ENCODE peak calls at places on chromosome 12, in four cellular contexts. One of them, this sample, is unnamed.
A peak's percentile ranks its signal among the peaks of the same experiment; 100 is the strongest.

GRCh38 chr12:91133871-91134270 is 22.6 kb upstream of the LUM start:
- DNase-seq in fibroblast of the aortic adventitia: peak; percentile 74
- DNase-seq in bronchial epithelial cell: no peak
- DNase-seq in neural progenitor cell: no peak
- DNase-seq in this sample: peak; percentile 47

GRCh38 chr12:62272936-62273552 is 12.8 kb downstream of the USP15 start:
- DNase-seq in bronchial epithelial cell: no peak
- DNase-seq in neural progenitor cell: no peak
- DNase-seq in fibroblast of the aortic adventitia: no peak
- DNase-seq in this sample: no peak

GRCh38 chr12:16844875-16845274 is 238.9 kb upstream of the LMO3 start:
- DNase-seq in fibroblast of the aortic adventitia: no peak
- DNase-seq in neural progenitor cell: peak; percentile 28
- DNase-seq in bronchial epithelial cell: no peak
- DNase-seq in this sample: no peak

GRCh38 chr12:7114008-7114407 is 5.0 kb upstream of the C1RL start:
- DNase-seq in fibroblast of the aortic adventitia: no peak
- DNase-seq in bronchial epithelial cell: no peak
- DNase-seq in neural progenitor cell: no peak
- DNase-seq in this sample: no peak

GRCh38 chr12:85784096-85784720 is 52.0 kb downstream of the RASSF9 start:
- DNase-seq in neural progenitor cell: no peak
- DNase-seq in fibroblast of the aortic adventitia: peak; percentile 55
- DNase-seq in bronchial epithelial cell: peak; percentile 85
- DNase-seq in this sample: no peak

GRCh38 chr12:13794706-13795105 is 186.7 kb downstream of the GRIN2B start:
- DNase-seq in neural progenitor cell: no peak
- DNase-seq in bronchial epithelial cell: no peak
- DNase-seq in fibroblast of the aortic adventitia: no peak
- DNase-seq in this sample: no peak

GRCh38 chr12:91579516-91580263 is 397.1 kb upstream of the DCN start:
- DNase-seq in bronchial epithelial cell: peak; percentile 38
- DNase-seq in neural progenitor cell: no peak
- DNase-seq in fibroblast of the aortic adventitia: no peak
- DNase-seq in this sample: no peak

GRCh38 chr12:119500209-119500608 is 93.4 kb upstream of the TMEM233 start:
- DNase-seq in bronchial epithelial cell: no peak
- DNase-seq in neural progenitor cell: no peak
- DNase-seq in fibroblast of the aortic adventitia: no peak
- DNase-seq in this sample: no peak

GRCh38 chr12:118357327-118358007 is 15.2 kb downstream of the TAOK3 start:
- DNase-seq in bronchial epithelial cell: peak; percentile 65
- DNase-seq in neural progenitor cell: no peak
- DNase-seq in fibroblast of the aortic adventitia: peak; percentile 74
- DNase-seq in this sample: peak; percentile 32

GRCh38 chr12:57604454-57605307 is at the start of gene DTX3:
- DNase-seq in bronchial epithelial cell: no peak
- DNase-seq in neural progenitor cell: peak; percentile 66
- DNase-seq in fibroblast of the aortic adventitia: peak; percentile 18
- DNase-seq in this sample: no peak

GRCh38 chr12:123867141-123867540 is 105.0 kb downstream of the DNAH10 start:
- DNase-seq in bronchial epithelial cell: peak; percentile 25
- DNase-seq in neural progenitor cell: no peak
- DNase-seq in fibroblast of the aortic adventitia: peak; percentile 10
- DNase-seq in this sample: no peak
- H3K4me3 ChIP-seq in bronchial epithelial cell: no peak overlapping the region
- H3K4me3 ChIP-seq in neural progenitor cell: no peak overlapping the region
- H3K4me3 ChIP-seq in fibroblast of the aortic adventitia: no peak overlapping the region
- H3K4me3 ChIP-seq in this sample: no peak overlapping the region

GRCh38 chr12:114401346-114402320 is 4.3 kb downstream of the TBX5 start:
- DNase-seq in bronchial epithelial cell: no peak
- DNase-seq in fibroblast of the aortic adventitia: no peak
- DNase-seq in neural progenitor cell: no peak
- DNase-seq in this sample: no peak

GRCh38 chr12:114400925-114401324 is 5.0 kb downstream of the TBX5 start:
- DNase-seq in neural progenitor cell: peak; percentile 48
- DNase-seq in fibroblast of the aortic adventitia: no peak
- DNase-seq in bronchial epithelial cell: no peak
- DNase-seq in this sample: no peak

GRCh38 chr12:114397978-114398881 is 7.7 kb downstream of the TBX5 start:
- DNase-seq in fibroblast of the aortic adventitia: no peak
- DNase-seq in bronchial epithelial cell: no peak
- DNase-seq in neural progenitor cell: peak; percentile 40
- DNase-seq in this sample: no peak

GRCh38 chr12:114400395-114400794 is 5.5 kb downstream of the TBX5 start:
- DNase-seq in bronchial epithelial cell: no peak
- DNase-seq in neural progenitor cell: peak; percentile 78
- DNase-seq in fibroblast of the aortic adventitia: no peak
- DNase-seq in this sample: no peak

DNA sequence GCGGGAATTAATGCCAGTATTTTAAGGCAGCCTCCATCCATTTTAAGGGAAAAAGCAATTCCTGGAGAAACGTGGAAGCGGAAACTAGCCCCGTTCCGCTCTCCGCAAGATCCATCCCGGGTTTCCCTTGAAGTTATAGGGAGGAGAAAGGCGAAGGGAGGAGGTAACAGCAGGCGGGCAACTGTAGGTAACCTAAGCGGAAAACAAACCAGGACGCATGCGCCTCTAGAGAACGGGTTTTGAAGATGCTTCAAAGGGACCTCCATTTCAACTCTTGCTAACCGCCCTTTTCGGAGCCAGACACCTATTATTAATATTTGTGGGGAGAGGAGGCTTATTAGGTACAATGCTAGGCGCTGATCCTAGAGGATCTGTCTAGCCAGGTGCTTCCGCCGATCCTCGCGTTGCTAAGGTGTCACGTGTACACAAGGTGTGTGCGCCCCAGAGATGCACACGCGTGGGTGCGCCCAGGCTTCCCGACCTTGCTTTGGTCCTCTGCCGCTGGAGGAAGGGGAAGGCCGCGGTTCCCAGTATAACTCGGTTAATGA is 6.2 kb downstream of the TBX5 start:
- DNase-seq in bronchial epithelial cell: no peak
- DNase-seq in fibroblast of the aortic adventitia: no peak
- DNase-seq in neural progenitor cell: peak; percentile 89
- DNase-seq in this sample: no peak
- H3K4me3 ChIP-seq in bronchial epithelial cell: no peak overlapping the region
- H3K4me3 ChIP-seq in fibroblast of the aortic adventitia: no peak overlapping the region
- H3K4me3 ChIP-seq in neural progenitor cell: no peak overlapping the region
- H3K4me3 ChIP-seq in this sample: no peak overlapping the region

GRCh38 chr12:100127766-100128508 is 14.7 kb downstream of the BLTP3B start:
- DNase-seq in bronchial epithelial cell: peak; percentile 80
- DNase-seq in fibroblast of the aortic adventitia: peak; percentile 76
- DNase-seq in neural progenitor cell: no peak
- DNase-seq in this sample: no peak

GRCh38 chr12:100123316-100124095 is 19.2 kb downstream of the BLTP3B start:
- DNase-seq in fibroblast of the aortic adventitia: no peak
- DNase-seq in neural progenitor cell: no peak
- DNase-seq in bronchial epithelial cell: no peak
- DNase-seq in this sample: no peak

GRCh38 chr12:100133200-100133599 is 9.5 kb downstream of the BLTP3B start:
- DNase-seq in fibroblast of the aortic adventitia: no peak
- DNase-seq in neural progenitor cell: no peak
- DNase-seq in bronchial epithelial cell: no peak
- DNase-seq in this sample: no peak

DNA sequence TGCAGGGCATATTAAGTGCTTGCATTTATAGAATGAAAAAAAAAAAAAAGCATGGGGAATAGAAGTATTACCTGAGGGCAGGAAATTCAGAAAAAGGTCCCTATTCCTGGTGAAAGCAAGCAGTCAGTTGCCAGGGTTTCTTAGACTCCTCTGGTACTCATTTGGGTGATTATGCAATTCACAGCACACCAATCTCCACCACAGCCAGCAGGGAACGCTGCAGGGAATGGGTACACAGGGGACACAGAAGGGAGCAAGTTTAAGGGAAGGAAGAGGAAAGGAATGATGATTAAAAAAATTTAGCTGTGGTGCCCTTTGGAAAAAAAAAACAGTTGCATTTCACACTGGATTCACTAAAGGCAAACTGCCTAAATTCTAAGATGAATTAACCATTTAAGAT is 14.2 kb downstream of the BLTP3B start:
- DNase-seq in fibroblast of the aortic adventitia: peak; percentile 57
- DNase-seq in neural progenitor cell: peak; percentile 55
- DNase-seq in bronchial epithelial cell: peak; percentile 72
- DNase-seq in this sample: no peak
- H3K4me3 ChIP-seq in fibroblast of the aortic adventitia: no peak overlapping the region
- H3K4me3 ChIP-seq in neural progenitor cell: no peak overlapping the region
- H3K4me3 ChIP-seq in bronchial epithelial cell: no peak overlapping the region
- H3K4me3 ChIP-seq in this sample: no peak overlapping the region

DNA sequence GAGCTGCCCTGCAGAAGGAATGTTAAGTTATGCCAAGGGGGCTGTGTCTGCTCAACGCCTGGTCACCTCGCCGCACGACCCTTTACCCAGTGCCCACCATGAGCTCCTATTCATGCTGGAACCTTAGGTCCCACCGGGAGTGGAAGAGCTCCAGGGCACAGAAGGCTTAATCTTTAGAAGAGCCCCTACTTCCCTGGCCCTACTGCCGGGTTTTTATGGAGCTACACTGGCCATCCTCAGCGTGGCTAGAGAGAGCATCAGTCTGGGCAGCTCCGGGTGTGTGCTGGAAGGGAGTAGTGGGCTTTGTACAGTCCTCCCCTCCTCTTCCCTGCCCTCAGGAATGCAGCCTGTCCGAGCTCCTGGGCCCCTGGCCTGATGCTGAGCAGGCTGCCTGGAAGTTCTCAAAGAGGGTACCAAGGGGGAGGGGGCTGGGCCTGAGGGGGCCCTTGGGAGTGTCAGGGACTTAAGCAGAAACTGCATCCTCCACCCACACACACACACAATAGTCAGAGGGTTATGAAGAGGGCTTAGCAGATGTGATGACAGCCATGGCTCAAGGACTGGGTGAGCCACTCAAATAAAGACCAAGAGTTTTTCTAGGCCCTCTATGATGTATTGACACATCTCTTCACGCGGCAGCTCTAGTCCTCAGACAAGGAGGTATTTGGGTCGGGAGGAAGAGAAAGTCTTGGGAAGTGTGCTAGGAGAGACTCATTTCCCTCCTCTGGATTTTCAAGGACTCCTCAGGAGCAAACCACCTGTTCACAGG is 16.4 kb upstream of the FIGNL2 start:
- DNase-seq in fibroblast of the aortic adventitia: peak; percentile 9
- DNase-seq in bronchial epithelial cell: no peak
- DNase-seq in neural progenitor cell: peak; percentile 72
- DNase-seq in this sample: no peak
- H3K4me3 ChIP-seq in fibroblast of the aortic adventitia: no peak overlapping the region
- H3K4me3 ChIP-seq in bronchial epithelial cell: no peak overlapping the region
- H3K4me3 ChIP-seq in neural progenitor cell: peak overlapping the region; percentile 53
- H3K4me3 ChIP-seq in this sample: no peak overlapping the region

GRCh38 chr12:106583578-106584103 is 837 bp downstream of the RFX4 start:
- DNase-seq in neural progenitor cell: peak; percentile 72
- DNase-seq in bronchial epithelial cell: no peak
- DNase-seq in fibroblast of the aortic adventitia: peak; percentile 11
- DNase-seq in this sample: no peak

GRCh38 chr12:106582264-106582591 is 576 bp upstream of the RFX4 start:
- DNase-seq in bronchial epithelial cell: no peak
- DNase-seq in neural progenitor cell: no peak
- DNase-seq in fibroblast of the aortic adventitia: no peak
- DNase-seq in this sample: no peak

GRCh38 chr12:106582661-106583577 is at the start of gene RFX4:
- DNase-seq in fibroblast of the aortic adventitia: no peak
- DNase-seq in neural progenitor cell: peak; percentile 89
- DNase-seq in bronchial epithelial cell: no peak
- DNase-seq in this sample: no peak

GRCh38 chr12:106580671-106581508 is 1.9 kb upstream of the RFX4 start:
- DNase-seq in neural progenitor cell: peak; percentile 32
- DNase-seq in bronchial epithelial cell: no peak
- DNase-seq in fibroblast of the aortic adventitia: no peak
- DNase-seq in this sample: no peak

DNA sequence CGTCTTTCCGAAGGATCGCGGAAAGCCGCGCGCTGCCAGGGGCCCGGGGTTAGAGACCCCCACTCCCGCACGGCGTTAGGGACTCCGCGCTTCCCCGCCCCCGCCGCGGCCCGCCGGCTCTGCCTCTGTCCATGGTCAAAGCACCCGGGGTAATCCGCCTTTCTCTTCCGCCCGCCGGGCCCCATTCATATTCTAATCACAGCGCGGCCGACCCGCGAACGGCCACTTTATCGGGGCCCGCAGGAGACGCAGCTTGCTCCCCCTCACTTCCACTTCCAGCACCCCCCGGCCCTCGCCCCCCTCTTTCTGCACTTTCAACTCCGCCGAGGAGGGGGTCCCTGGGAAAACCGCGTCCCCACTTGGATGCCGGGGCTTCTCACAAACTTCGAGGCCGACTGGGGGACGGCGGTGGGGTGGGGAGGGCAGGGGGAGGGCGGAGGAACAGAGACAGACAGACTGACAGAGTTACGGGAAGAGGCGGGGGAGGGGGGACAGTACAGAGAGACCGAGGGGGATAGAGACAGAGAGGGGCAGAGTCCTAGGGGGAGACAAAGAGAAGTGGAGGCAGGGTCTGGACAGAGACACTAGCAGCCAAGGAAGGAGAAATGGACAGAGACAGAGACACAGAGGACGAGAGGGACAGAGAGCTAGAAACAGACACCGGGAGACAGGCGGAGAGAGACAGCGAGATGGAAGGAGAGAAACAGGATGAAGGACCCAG is 1.1 kb upstream of the RFX4 start:
- DNase-seq in neural progenitor cell: peak; percentile 90
- DNase-seq in bronchial epithelial cell: no peak
- DNase-seq in fibroblast of the aortic adventitia: no peak
- DNase-seq in this sample: no peak
- H3K4me3 ChIP-seq in neural progenitor cell: peak overlapping the region; percentile 49
- H3K4me3 ChIP-seq in bronchial epithelial cell: no peak overlapping the region
- H3K4me3 ChIP-seq in fibroblast of the aortic adventitia: no peak overlapping the region
- H3K4me3 ChIP-seq in this sample: no peak overlapping the region

DNA sequence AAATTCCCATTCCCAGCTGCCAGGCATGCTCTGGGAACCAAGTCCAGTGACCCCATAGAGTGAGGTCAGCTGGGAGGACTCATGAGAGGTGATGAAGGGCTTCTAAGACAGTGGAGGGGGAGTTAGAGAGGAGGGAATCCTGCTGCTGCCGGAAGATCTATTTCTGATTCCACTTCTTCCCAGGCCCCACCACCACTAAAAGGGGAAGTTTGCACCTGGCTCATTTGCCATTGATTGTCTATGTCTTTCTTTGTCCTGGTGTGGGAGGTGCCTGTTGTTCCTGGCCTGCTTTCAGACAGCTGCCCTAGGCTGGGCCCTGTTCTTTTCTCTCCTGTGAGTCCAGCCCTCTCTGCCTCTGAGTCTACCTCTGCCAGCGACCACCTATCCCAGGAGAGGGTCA is 3.0 kb upstream of the KRT6A start:
- DNase-seq in fibroblast of the aortic adventitia: no peak
- DNase-seq in neural progenitor cell: no peak
- DNase-seq in bronchial epithelial cell: no peak
- DNase-seq in this sample: no peak
- H3K4me3 ChIP-seq in fibroblast of the aortic adventitia: no peak overlapping the region
- H3K4me3 ChIP-seq in neural progenitor cell: no peak overlapping the region
- H3K4me3 ChIP-seq in bronchial epithelial cell: no peak overlapping the region
- H3K4me3 ChIP-seq in this sample: no peak overlapping the region

This sample was measured in SJSA1.